ENCODE peak calls at places on chromosome 18, in five cellular contexts. I is fibroblast of lung, S is AG09309, H is kidney epithelial cell, Z is astrocyte. X is an unnamed sample.

GRCh38 chr18:10748641-10749040 is 222.8 kb downstream of the NAPG start:
- DNase-seq in I (peak; percentile 12), S (no peak), H (no peak), Z (peak; percentile 42), X (no peak)

GRCh38 chr18:53745228-53745967 is 479.1 kb downstream of the MBD2 start:
- DNase-seq in I (no peak), S (no peak), H (no peak), Z (no peak), X (no peak)

GRCh38 chr18:5197032-5197434 is at the start of gene AKAIN1:
- DNase-seq in I (peak; percentile 12), S (no peak), H (no peak), Z (peak; percentile 22), X (no peak)

GRCh38 chr18:61285777-61286176 is 47.5 kb upstream of the CDH20 start:
- DNase-seq in I (no peak), S (no peak), H (no peak), Z (no peak), X (no peak)

GRCh38 chr18:23257153-23257552 is 121.9 kb downstream of the CABLES1 start:
- DNase-seq in I (no peak), S (no peak), H (no peak), Z (no peak), X (no peak)

GRCh38 chr18:79746730-79747129 is 51.0 kb upstream of the KCNG2 start:
- DNase-seq in I (no peak), S (no peak), H (no peak), Z (no peak), X (no peak)

GRCh38 chr18:8998481-8999217 is 103.8 kb upstream of the NDUFV2 start:
- DNase-seq in I (peak; percentile 28), S (no peak), H (no peak), Z (peak; percentile 57), X (no peak)

GRCh38 chr18:24850532-24850931 is 390.1 kb downstream of the HRH4 start:
- DNase-seq in I (no peak), S (no peak), H (no peak), Z (no peak), X (no peak)

GRCh38 chr18:51098513-51098912 is 68.5 kb downstream of the SMAD4 start:
- DNase-seq in I (no peak), S (no peak), H (no peak), Z (no peak), X (no peak)

GRCh38 chr18:47519706-47520105 is 268.2 kb upstream of the SKOR2 start:
- DNase-seq in I (no peak), S (no peak), H (no peak), Z (no peak), X (no peak)

GRCh38 chr18:53944721-53945120 is 279.7 kb downstream of the MBD2 start:
- DNase-seq in I (no peak), S (no peak), H (no peak), Z (no peak), X (no peak)

GRCh38 chr18:44130365-44130942 is 550.2 kb upstream of the SETBP1 start:
- DNase-seq in I (peak; percentile 63), S (no peak), H (peak; percentile 7), Z (peak; percentile 12), X (no peak)

GRCh38 chr18:22348521-22349316 is 69.0 kb downstream of the CTAGE1 start:
- DNase-seq in I (peak; percentile 57), S (no peak), H (no peak), Z (peak; percentile 82), X (peak; percentile 41)

GRCh38 chr18:68147728-68148127 is 567.2 kb downstream of the TMX3 start:
- DNase-seq in I (peak; percentile 20), S (no peak), H (no peak), Z (peak; percentile 8), X (no peak)

GRCh38 chr18:53701697-53702096 is 522.8 kb downstream of the MBD2 start:
- DNase-seq in I (no peak), S (no peak), H (no peak), Z (no peak), X (no peak)

GRCh38 chr18:54856105-54856504 is 27.8 kb downstream of the RAB27B start:
- DNase-seq in I (no peak), S (no peak), H (no peak), Z (no peak), X (no peak)

GRCh38 chr18:12861637-12862036 is 22.4 kb downstream of the PTPN2 start:
- DNase-seq in I (no peak), S (no peak), H (no peak), Z (no peak), X (no peak)

GRCh38 chr18:71707400-71707799 is 836.7 kb downstream of the CBLN2 start:
- DNase-seq in I (no peak), S (no peak), H (no peak), Z (no peak), X (no peak)

GRCh38 chr18:77635441-77635840 is 385.8 kb downstream of the GALR1 start:
- DNase-seq in I (no peak), S (no peak), H (no peak), Z (no peak), X (no peak)

GRCh38 chr18:56997200-56997599 is 149.7 kb upstream of the BOD1L2 start:
- DNase-seq in I (no peak), S (no peak), H (no peak), Z (no peak), X (no peak)

GRCh38 chr18:39211461-39211860 is 1645.9 kb upstream of the CELF4 start:
- DNase-seq in I (no peak), S (no peak), H (no peak), Z (no peak), X (no peak)

GRCh38 chr18:12255626-12256026 is 1.5 kb downstream of the CIDEA start:
- DNase-seq in I (peak; percentile 13), S (no peak), H (no peak), Z (peak; percentile 47), X (no peak)

GRCh38 chr18:39701071-39701783 is 2135.6 kb upstream of the CELF4 start:
- DNase-seq in I (no peak), S (no peak), H (no peak), Z (no peak), X (no peak)

GRCh38 chr18:2324459-2324858 is 246.8 kb downstream of the METTL4 start:
- DNase-seq in I (no peak), S (no peak), H (no peak), Z (no peak), X (no peak)
- TF ChIP-seq CTCF in I (no peak), S (no peak), H (no peak), Z (no peak), X (no peak)

GRCh38 chr18:42447688-42448087 is 492.7 kb downstream of the PIK3C3 start:
- DNase-seq in I (no peak), S (no peak), H (no peak), Z (no peak), X (no peak)

GRCh38 chr18:42442661-42443060 is 487.6 kb downstream of the PIK3C3 start:
- DNase-seq in I (no peak), S (no peak), H (no peak), Z (peak; percentile 30), X (no peak)

GRCh38 chr18:42444349-42444748 is 489.3 kb downstream of the PIK3C3 start:
- DNase-seq in I (no peak), S (no peak), H (no peak), Z (no peak), X (no peak)

GRCh38 chr18:42445359-42445758 is 490.3 kb downstream of the PIK3C3 start:
- DNase-seq in I (no peak), S (no peak), H (no peak), Z (no peak), X (no peak)

GRCh38 chr18:42446195-42446594 is 491.2 kb downstream of the PIK3C3 start:
- DNase-seq in I (peak; percentile 18), S (no peak), H (peak; percentile 96), Z (peak; percentile 98), X (no peak)
- H3K4me3 ChIP-seq in I (no peak overlapping the region), S (no peak overlapping the region), H (no peak overlapping the region), Z (no peak overlapping the region), X (no peak overlapping the region)

GRCh38 chr18:49250819-49251388 is 209.5 kb downstream of the DYM start:
- DNase-seq in I (peak; percentile 50), S (no peak), H (no peak), Z (no peak), X (no peak)
- TF ChIP-seq CTCF in I (peak; percentile 67), S (peak; percentile 64), H (peak; percentile 62), Z (peak; percentile 63), X (peak; percentile 41)

GRCh38 chr18:43129946-43130523 is 14.6 kb upstream of the RIT2 start:
- DNase-seq in I (peak; percentile 27), S (no peak), H (no peak), Z (peak; percentile 13), X (no peak)
- H3K4me3 ChIP-seq in I (no peak overlapping the region), S (peak overlapping the region; percentile 31), H (no peak overlapping the region), Z (peak overlapping the region; percentile 69), X (peak overlapping the region; percentile 39)

GRCh38 chr18:58156516-58156915 is 112.5 kb downstream of the NEDD4L start:
- DNase-seq in I (no peak), S (no peak), H (no peak), Z (no peak), X (no peak)
- TF ChIP-seq CTCF in I (no peak), S (no peak), H (no peak), Z (no peak), X (no peak)

GRCh38 chr18:3771121-3771971 is 321.4 kb downstream of the TGIF1 start:
- DNase-seq in I (peak; percentile 96), S (peak; percentile 82), H (peak; percentile 85), Z (peak; percentile 82), X (peak; percentile 78)
- H3K4me3 ChIP-seq in I (peak overlapping the region; percentile 51), S (peak overlapping the region; percentile 37), H (peak overlapping the region; percentile 26), Z (peak overlapping the region; percentile 51), X (peak overlapping the region; percentile 47)

GRCh38 chr18:62384068-62384467 is 59.0 kb downstream of the TNFRSF11A start:
- DNase-seq in I (no peak), S (no peak), H (no peak), Z (no peak), X (no peak)

GRCh38 chr18:62384610-62385097 is 59.5 kb downstream of the TNFRSF11A start:
- DNase-seq in I (no peak), S (no peak), H (no peak), Z (no peak), X (no peak)

GRCh38 chr18:62377408-62377807 is 52.3 kb downstream of the TNFRSF11A start:
- DNase-seq in I (no peak), S (no peak), H (no peak), Z (no peak), X (no peak)

GRCh38 chr18:62374410-62374965 is 49.4 kb downstream of the TNFRSF11A start:
- DNase-seq in I (no peak), S (no peak), H (no peak), Z (no peak), X (no peak)

DNA sequence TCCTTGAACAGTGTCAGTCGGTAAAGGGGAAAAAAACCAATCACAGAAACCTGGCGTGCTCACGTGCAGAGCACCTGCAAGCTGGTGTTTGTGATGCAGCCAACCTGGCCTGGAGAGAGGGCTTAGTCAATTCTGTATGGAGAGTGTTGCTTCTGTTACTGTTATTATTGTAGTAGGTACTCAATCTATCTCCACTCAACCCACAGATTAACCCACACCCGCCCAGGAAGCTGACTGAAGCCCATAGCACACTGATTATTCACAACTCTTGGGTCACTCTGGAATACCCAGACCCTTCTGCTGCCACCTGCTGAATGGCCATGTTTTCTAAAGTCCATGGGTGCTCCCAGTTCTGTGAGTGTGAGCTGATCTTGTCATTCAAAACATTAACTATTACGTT is 53.9 kb downstream of the TNFRSF11A start:
- DNase-seq in I (no peak), S (no peak), H (no peak), Z (no peak), X (no peak)
- TF ChIP-seq CTCF in I (no peak), S (no peak), H (no peak), Z (no peak), X (no peak)

X was measured in AG04449.